ENCODE peak calls at places on chromosomes 5 and 9, in seven cellular contexts. B is PC-3, U is SJSA1, P is small intestine, T is heart right ventricle, Z is left ventricle myocardium inferior, V is SK-N-SH. Q is an unnamed sample. For H3K27me3, the result is how much of the 10 kb centered on the place peaks cover.

GRCh38 chr9:8858250-8859161 is 1058.9 kb upstream of the DMAC1 start:
- DNase-seq in B (no peak), U (no peak), T (peak), Z (no peak), V (peak), P (no peak), Q (no peak)

GRCh38 chr5:132070460-132071337 is 2.9 kb upstream of the CSF2 start:
- DNase-seq in V (no peak), T (no peak), Z (no peak), U (peak), B (no peak), P (no peak), Q (no peak)

GRCh38 chr9:69195681-69196080 is 21.6 kb downstream of the TJP2 start:
- DNase-seq in V (no peak), T (no peak), Z (no peak), B (no peak), U (no peak), P (no peak), Q (no peak)

GRCh38 chr9:92666236-92666635 is 3.7 kb downstream of the IPPK start:
- DNase-seq in V (no peak), T (no peak), Z (no peak), U (no peak), P (no peak), B (no peak), Q (no peak)

GRCh38 chr5:137710086-137710485 is 25.8 kb downstream of the KLHL3 start:
- DNase-seq in V (no peak), U (no peak), T (no peak), P (no peak), Z (no peak), B (no peak), Q (no peak)

GRCh38 chr9:27308691-27309390 is 11.9 kb upstream of the EQTN start:
- DNase-seq in P (no peak), B (no peak), V (no peak), U (no peak), Z (no peak), T (no peak), Q (no peak)

GRCh38 chr9:73667749-73668148 is 516.1 kb downstream of the ANXA1 start:
- DNase-seq in B (peak), V (peak), Z (no peak), T (no peak), P (no peak), U (no peak), Q (no peak)

GRCh38 chr9:2026181-2026580 is 11.0 kb downstream of the SMARCA2 start:
- DNase-seq in B (no peak), T (no peak), P (no peak), Z (no peak), V (no peak), U (no peak), Q (no peak)

GRCh38 chr5:159737263-159737662 is 179.0 kb upstream of the ADRA1B start:
- DNase-seq in P (no peak), T (no peak), U (no peak), B (no peak), Z (no peak), V (no peak), Q (no peak)

GRCh38 chr5:25550793-25551192 is 906.0 kb upstream of the CDH10 start:
- DNase-seq in V (no peak), T (no peak), Z (no peak), U (no peak), B (no peak), P (no peak), Q (no peak)

GRCh38 chr5:5584751-5585150 is 162.3 kb downstream of the ICE1 start:
- DNase-seq in T (no peak), B (no peak), U (no peak), V (no peak), Z (no peak), P (no peak), Q (no peak)

GRCh38 chr9:112789493-112789892 is 38.9 kb downstream of the SNX30 start:
- DNase-seq in T (no peak), B (no peak), V (no peak), Z (no peak), P (no peak), U (no peak), Q (no peak)

GRCh38 chr5:138874771-138875628 is at the start of gene LRRTM2:
- DNase-seq in V (peak), U (peak), B (no peak), Z (no peak), T (no peak), P (no peak), Q (no peak)

GRCh38 chr9:4700093-4700492 is 20.7 kb downstream of the CDC37L1 start:
- DNase-seq in P (peak), U (no peak), V (no peak), Z (no peak), T (no peak), B (peak), Q (no peak)

GRCh38 chr5:128662998-128663397 is 125.0 kb upstream of the FBN2 start:
- DNase-seq in U (no peak), V (no peak), P (no peak), T (no peak), Z (no peak), B (no peak), Q (no peak)

GRCh38 chr9:21413089-21414023 is 4.4 kb downstream of the IFNA8 start:
- DNase-seq in V (no peak), P (peak), Z (no peak), B (no peak), T (no peak), U (no peak), Q (no peak)

GRCh38 chr9:22595805-22596204 is 149.2 kb downstream of the DMRTA1 start:
- DNase-seq in V (no peak), U (no peak), Z (no peak), P (no peak), T (no peak), B (no peak), Q (no peak)

GRCh38 chr5:141533897-141534296 is 45.0 kb downstream of the PCDHGC5 start:
- DNase-seq in B (no peak), T (no peak), Z (no peak), V (no peak), P (no peak), U (no peak), Q (no peak)

GRCh38 chr5:119343042-119343441 is 12.8 kb upstream of the TNFAIP8 start:
- DNase-seq in U (peak), B (no peak), P (no peak), Z (no peak), T (no peak), V (no peak), Q (no peak)

DNA sequence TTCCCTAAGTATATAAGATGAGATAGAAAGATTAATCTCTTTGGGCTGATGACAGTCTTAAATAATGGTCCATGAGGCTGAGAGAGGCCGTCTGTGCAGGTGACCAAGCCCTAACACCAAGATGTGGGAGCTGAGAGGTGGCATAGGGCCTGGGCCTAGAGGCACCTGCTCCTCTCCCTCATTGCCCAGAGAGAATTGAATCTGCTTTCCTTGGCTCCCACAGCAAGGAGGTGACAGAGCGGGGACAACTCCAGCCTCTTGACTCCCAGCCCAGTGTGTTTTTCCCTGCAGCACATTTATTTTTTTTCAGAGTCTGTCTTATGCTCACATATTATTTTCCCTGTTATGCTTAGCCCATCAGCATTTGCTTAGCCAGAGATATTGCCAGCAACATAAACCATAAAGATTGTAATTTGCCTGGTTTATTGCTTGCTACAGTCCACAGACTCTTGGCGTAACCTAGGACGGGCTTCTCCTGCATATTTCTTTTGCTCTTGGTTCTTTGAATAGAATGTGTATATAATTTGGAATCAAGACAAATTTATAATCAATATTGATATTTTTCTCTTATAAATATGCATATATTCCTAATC is 105.6 kb downstream of the NTRK2 start:
- DNase-seq in T (no peak), B (no peak), U (no peak), Z (no peak), V (no peak), P (no peak), Q (peak)
- H3K27me3 ChIP-seq in T (under half), B (under half), U (under half), Z (under half), V (under half), P (under half), Q (under half)

GRCh38 chr9:98285446-98285845 is 30.0 kb upstream of the TBC1D2 start:
- DNase-seq in V (no peak), Z (no peak), P (no peak), T (no peak), B (no peak), U (no peak), Q (no peak)

GRCh38 chr9:98280574-98280973 is 25.1 kb upstream of the TBC1D2 start:
- DNase-seq in P (no peak), Z (no peak), B (no peak), T (no peak), U (no peak), V (peak), Q (no peak)

GRCh38 chr9:98280162-98280561 is 24.7 kb upstream of the TBC1D2 start:
- DNase-seq in T (no peak), B (no peak), Z (no peak), U (no peak), P (no peak), V (no peak), Q (no peak)

GRCh38 chr9:98284754-98285153 is 29.3 kb upstream of the TBC1D2 start:
- DNase-seq in U (no peak), B (no peak), V (no peak), T (no peak), Z (no peak), P (no peak), Q (no peak)

GRCh38 chr9:98281281-98281680 is 25.8 kb upstream of the TBC1D2 start:
- DNase-seq in U (no peak), B (no peak), Z (no peak), T (no peak), V (no peak), P (no peak), Q (no peak)
- H3K27me3 ChIP-seq in U (under half), B (under half), Z (half or more), T (under half), V (under half), P (under half), Q (under half)

DNA sequence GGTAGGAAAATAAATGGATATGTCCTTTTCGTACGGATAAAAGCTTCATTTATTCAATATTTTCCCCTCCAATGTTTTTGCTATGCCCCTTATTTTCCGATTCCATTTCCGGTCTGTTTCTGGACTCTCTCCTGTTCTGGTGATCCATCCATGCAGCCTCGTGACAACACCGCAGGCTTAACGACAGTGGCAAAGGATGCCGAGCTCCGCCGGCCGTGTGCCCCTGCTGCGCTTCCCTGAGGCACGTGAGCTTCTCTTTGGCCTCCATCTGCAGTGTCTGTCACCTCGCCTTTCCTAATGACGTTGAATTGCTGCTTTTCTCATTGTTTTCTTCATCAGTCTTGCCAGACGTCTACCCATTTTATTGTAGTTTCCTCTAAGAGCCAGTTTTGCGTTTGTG is 28.7 kb downstream of the SURF6 start:
- DNase-seq in U (no peak), T (no peak), P (no peak), Z (no peak), V (no peak), B (no peak), Q (no peak)
- H3K27me3 ChIP-seq in U (under half), T (under half), P (under half), Z (under half), V (under half), B (under half), Q (under half)

DNA sequence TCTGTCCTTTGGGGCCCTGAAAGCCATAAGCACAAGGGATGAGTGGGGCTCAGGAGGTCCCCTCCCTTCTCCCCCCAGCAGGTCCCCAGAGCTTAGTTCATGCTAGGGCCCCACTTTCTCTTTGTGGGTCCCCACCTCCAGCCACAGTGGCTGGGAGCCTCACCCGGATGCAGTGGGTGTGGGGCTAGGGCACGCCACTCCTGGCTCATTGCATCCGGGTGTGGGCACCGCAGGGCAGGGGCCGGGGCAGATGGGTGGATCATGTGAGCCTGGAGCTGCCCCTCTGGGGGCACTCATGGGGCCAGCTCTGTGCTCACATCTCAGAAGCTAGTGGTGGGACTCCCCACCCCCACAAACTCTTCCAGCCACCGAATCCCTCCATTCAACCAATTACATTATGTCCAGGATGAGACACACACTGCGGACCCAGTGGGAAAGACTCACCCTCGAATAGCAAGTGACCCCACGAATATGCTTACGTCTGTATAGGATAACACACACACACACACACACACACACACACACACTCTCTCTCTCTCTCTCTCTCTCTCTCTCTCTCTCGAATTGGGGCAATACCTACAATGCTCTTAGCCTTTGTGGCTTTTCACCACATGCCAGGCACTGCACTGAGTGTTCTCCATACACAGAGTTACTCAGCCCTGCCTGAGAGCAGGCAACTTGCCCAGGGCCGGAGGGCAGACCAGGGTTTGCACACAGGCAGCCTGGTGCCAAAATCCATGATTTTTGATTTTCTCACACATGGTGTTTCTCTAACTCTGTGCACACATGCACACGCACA is 16.8 kb upstream of the PHYKPL start:
- DNase-seq in Z (peak), U (no peak), T (peak), V (no peak), P (no peak), B (peak), Q (no peak)
- H3K27me3 ChIP-seq in Z (under half), U (under half), T (under half), V (under half), P (under half), B (under half), Q (under half)

DNA sequence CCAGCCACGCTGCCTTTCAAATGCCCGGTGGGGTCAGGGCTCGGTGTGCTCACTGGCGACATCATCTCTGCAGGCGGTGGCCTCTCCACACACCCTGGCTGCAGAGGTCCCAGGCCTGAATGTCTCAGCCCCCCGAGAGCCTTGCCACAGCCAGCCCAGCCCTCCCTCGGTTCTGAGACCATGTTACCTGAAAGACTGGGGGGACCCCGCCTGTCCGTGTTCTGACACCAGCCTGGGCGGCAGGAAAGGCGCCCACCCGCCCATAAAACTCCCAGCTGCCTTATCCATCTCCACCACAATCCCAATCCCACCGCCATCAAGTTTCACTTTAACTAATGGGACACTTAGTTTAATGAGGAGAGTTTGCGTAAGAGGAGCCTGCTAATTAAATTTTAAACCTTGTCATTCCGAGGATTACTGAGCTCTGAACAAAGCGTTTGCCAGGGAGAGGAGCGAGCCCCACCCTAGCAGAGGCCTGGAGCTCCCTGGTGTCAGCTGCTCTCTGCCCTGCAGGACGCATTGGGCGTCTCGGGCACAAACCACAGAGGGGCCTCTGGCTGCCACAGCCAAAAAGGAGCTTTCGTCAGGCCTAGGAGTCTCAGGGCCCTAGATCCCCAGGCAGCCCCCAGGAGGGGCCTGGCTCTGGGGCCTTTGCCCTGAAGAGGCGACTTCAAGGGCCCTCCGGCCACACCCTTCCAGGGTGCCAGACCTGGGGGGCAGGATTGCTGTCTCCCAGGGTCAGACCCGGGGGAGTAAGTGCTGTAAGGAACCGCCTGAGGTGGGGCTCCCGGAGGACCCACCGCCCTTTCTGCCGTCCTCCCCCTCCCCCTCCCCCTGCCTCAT is 15.3 kb downstream of the LHX3 start:
- DNase-seq in U (no peak), Z (no peak), P (no peak), B (no peak), V (peak), T (no peak), Q (no peak)
- H3K27me3 ChIP-seq in U (under half), Z (half or more), P (under half), B (under half), V (half or more), T (half or more), Q (under half)

GRCh38 chr5:59198365-59198764 is 615.5 kb downstream of the RAB3C start:
- DNase-seq in P (no peak), T (no peak), U (no peak), B (no peak), Z (no peak), V (no peak), Q (no peak)
- H3K27me3 ChIP-seq in P (under half), T (under half), U (under half), B (under half), Z (under half), V (under half), Q (under half)

GRCh38 chr5:55223988-55224240 is 3.2 kb downstream of the MCIDAS start:
- DNase-seq in Z (no peak), B (no peak), T (no peak), P (no peak), U (no peak), V (no peak), Q (no peak)
- H3K27me3 ChIP-seq in Z (half or more), B (under half), T (half or more), P (under half), U (under half), V (half or more), Q (under half)

GRCh38 chr5:77181596-77182304 is 28.7 kb upstream of the PDE8B start:
- DNase-seq in V (no peak), B (no peak), T (no peak), U (no peak), Z (no peak), P (peak), Q (no peak)

GRCh38 chr5:77180167-77181081 is 30.1 kb upstream of the PDE8B start:
- DNase-seq in U (no peak), Z (peak), P (peak), T (peak), B (peak), V (peak), Q (peak)

GRCh38 chr5:77177576-77177975 is 32.9 kb upstream of the PDE8B start:
- DNase-seq in B (peak), P (no peak), Z (no peak), V (no peak), T (no peak), U (no peak), Q (no peak)

GRCh38 chr5:77176429-77176828 is 34.1 kb upstream of the PDE8B start:
- DNase-seq in T (no peak), Z (no peak), U (no peak), B (no peak), P (no peak), V (no peak), Q (no peak)

DNA sequence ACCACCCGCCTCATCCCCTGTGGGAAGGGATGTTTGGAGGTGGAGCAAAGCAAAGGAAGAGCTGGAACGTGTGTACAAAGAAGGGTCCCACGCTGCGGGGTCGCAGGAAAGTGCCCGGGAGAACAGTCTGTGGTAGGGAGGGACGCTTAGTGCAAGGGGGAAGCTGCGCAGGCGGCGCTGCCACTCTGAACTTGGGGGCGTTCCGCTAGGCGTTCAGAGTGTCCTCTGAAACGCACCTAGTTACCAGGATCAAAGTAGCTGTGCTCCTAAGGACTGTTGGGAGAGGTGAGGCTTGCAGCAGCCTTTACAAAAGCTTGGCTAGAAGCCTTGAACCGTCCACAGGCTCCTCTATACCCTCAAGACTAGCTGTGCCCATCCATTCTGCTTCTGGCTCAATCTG is 29.3 kb upstream of the PDE8B start:
- DNase-seq in U (no peak), B (no peak), P (peak), Z (no peak), T (no peak), V (no peak), Q (no peak)
- H3K27me3 ChIP-seq in U (under half), B (under half), P (under half), Z (half or more), T (under half), V (under half), Q (under half)

GRCh38 chr9:77021289-77021927 is 2.0 kb downstream of the FOXB2 start:
- DNase-seq in T (no peak), B (no peak), U (no peak), V (peak), Z (no peak), P (no peak), Q (no peak)
- H3K27me3 ChIP-seq in T (half or more), B (half or more), U (under half), V (half or more), Z (half or more), P (under half), Q (half or more)

Q was measured in prostate gland.